ENCODE peak calls at places on chromosomes 6 and 20, in seven cellular contexts. One of them, this sample, is unnamed.

GRCh38 chr6:136983692-136984091 is 61.1 kb downstream of the IL20RA start:
- DNase-seq in CD4-positive, alpha-beta T cell: no peak
- DNase-seq in GM23248: no peak
- DNase-seq in T-helper 2 cell: no peak
- DNase-seq in amniotic epithelial cell: no peak
- DNase-seq in mesenteric fat pad: no peak
- DNase-seq in stimulated activated CD8-positive, alpha-beta memory T cell treated with anti-CD3 and anti-CD28 coated beads, Interleukin-15, amount 100 ng/mL, for 4 hours: no peak
- DNase-seq in this sample: no peak

GRCh38 chr6:6674872-6675271 is 86.4 kb downstream of the LY86 start:
- DNase-seq in CD4-positive, alpha-beta T cell: no peak
- DNase-seq in GM23248: peak
- DNase-seq in T-helper 2 cell: no peak
- DNase-seq in amniotic epithelial cell: no peak
- DNase-seq in mesenteric fat pad: no peak
- DNase-seq in stimulated activated CD8-positive, alpha-beta memory T cell treated with anti-CD3 and anti-CD28 coated beads, Interleukin-15, amount 100 ng/mL, for 4 hours: no peak
- DNase-seq in this sample: no peak

GRCh38 chr20:49310695-49311094 is 32.8 kb upstream of the ZNFX1 start:
- DNase-seq in CD4-positive, alpha-beta T cell: no peak
- DNase-seq in GM23248: peak
- DNase-seq in T-helper 2 cell: no peak
- DNase-seq in amniotic epithelial cell: peak
- DNase-seq in mesenteric fat pad: no peak
- DNase-seq in stimulated activated CD8-positive, alpha-beta memory T cell treated with anti-CD3 and anti-CD28 coated beads, Interleukin-15, amount 100 ng/mL, for 4 hours: no peak
- DNase-seq in this sample: no peak

GRCh38 chr6:109440325-109441068 is at the start of the genes PPIL6 and SMPD2:
- DNase-seq in CD4-positive, alpha-beta T cell: peak
- DNase-seq in GM23248: peak
- DNase-seq in T-helper 2 cell: peak
- DNase-seq in amniotic epithelial cell: peak
- DNase-seq in mesenteric fat pad: peak
- DNase-seq in stimulated activated CD8-positive, alpha-beta memory T cell treated with anti-CD3 and anti-CD28 coated beads, Interleukin-15, amount 100 ng/mL, for 4 hours: peak
- DNase-seq in this sample: peak

GRCh38 chr6:169115632-169116031 is 138.0 kb downstream of the THBS2 start:
- DNase-seq in CD4-positive, alpha-beta T cell: no peak
- DNase-seq in GM23248: no peak
- DNase-seq in T-helper 2 cell: no peak
- DNase-seq in amniotic epithelial cell: peak
- DNase-seq in mesenteric fat pad: no peak
- DNase-seq in stimulated activated CD8-positive, alpha-beta memory T cell treated with anti-CD3 and anti-CD28 coated beads, Interleukin-15, amount 100 ng/mL, for 4 hours: no peak
- DNase-seq in this sample: no peak

GRCh38 chr20:17491488-17491887 is 39.7 kb downstream of the BFSP1 start:
- DNase-seq in CD4-positive, alpha-beta T cell: no peak
- DNase-seq in GM23248: no peak
- DNase-seq in T-helper 2 cell: no peak
- DNase-seq in amniotic epithelial cell: no peak
- DNase-seq in mesenteric fat pad: peak
- DNase-seq in stimulated activated CD8-positive, alpha-beta memory T cell treated with anti-CD3 and anti-CD28 coated beads, Interleukin-15, amount 100 ng/mL, for 4 hours: no peak
- DNase-seq in this sample: no peak

GRCh38 chr6:25899580-25900408 is 25.8 kb upstream of the SLC17A3 start:
- DNase-seq in CD4-positive, alpha-beta T cell: no peak
- DNase-seq in GM23248: peak
- DNase-seq in T-helper 2 cell: no peak
- DNase-seq in amniotic epithelial cell: peak
- DNase-seq in mesenteric fat pad: no peak
- DNase-seq in stimulated activated CD8-positive, alpha-beta memory T cell treated with anti-CD3 and anti-CD28 coated beads, Interleukin-15, amount 100 ng/mL, for 4 hours: no peak
- DNase-seq in this sample: no peak

GRCh38 chr20:3753098-3753497 is 14.5 kb downstream of the ADISSP start:
- DNase-seq in CD4-positive, alpha-beta T cell: peak
- DNase-seq in GM23248: peak
- DNase-seq in T-helper 2 cell: no peak
- DNase-seq in amniotic epithelial cell: peak
- DNase-seq in mesenteric fat pad: no peak
- DNase-seq in stimulated activated CD8-positive, alpha-beta memory T cell treated with anti-CD3 and anti-CD28 coated beads, Interleukin-15, amount 100 ng/mL, for 4 hours: no peak
- DNase-seq in this sample: peak

GRCh38 chr20:32966881-32967781 is 37.1 kb downstream of the SUN5 start:
- DNase-seq in CD4-positive, alpha-beta T cell: peak
- DNase-seq in GM23248: no peak
- DNase-seq in T-helper 2 cell: no peak
- DNase-seq in amniotic epithelial cell: no peak
- DNase-seq in mesenteric fat pad: peak
- DNase-seq in stimulated activated CD8-positive, alpha-beta memory T cell treated with anti-CD3 and anti-CD28 coated beads, Interleukin-15, amount 100 ng/mL, for 4 hours: no peak
- DNase-seq in this sample: peak

GRCh38 chr6:146027586-146028249 is 1.1 kb upstream of the GRM1 start:
- DNase-seq in CD4-positive, alpha-beta T cell: no peak
- DNase-seq in GM23248: peak
- DNase-seq in T-helper 2 cell: no peak
- DNase-seq in amniotic epithelial cell: no peak
- DNase-seq in mesenteric fat pad: no peak
- DNase-seq in stimulated activated CD8-positive, alpha-beta memory T cell treated with anti-CD3 and anti-CD28 coated beads, Interleukin-15, amount 100 ng/mL, for 4 hours: no peak
- DNase-seq in this sample: no peak

GRCh38 chr20:44743916-44744655 is 1.6 kb upstream of the KCNK15 start:
- DNase-seq in CD4-positive, alpha-beta T cell: no peak
- DNase-seq in GM23248: no peak
- DNase-seq in T-helper 2 cell: no peak
- DNase-seq in amniotic epithelial cell: no peak
- DNase-seq in mesenteric fat pad: no peak
- DNase-seq in stimulated activated CD8-positive, alpha-beta memory T cell treated with anti-CD3 and anti-CD28 coated beads, Interleukin-15, amount 100 ng/mL, for 4 hours: no peak
- DNase-seq in this sample: no peak

GRCh38 chr20:59668926-59669325 is 64.6 kb downstream of the PHACTR3 start:
- DNase-seq in CD4-positive, alpha-beta T cell: no peak
- DNase-seq in GM23248: no peak
- DNase-seq in T-helper 2 cell: no peak
- DNase-seq in amniotic epithelial cell: no peak
- DNase-seq in mesenteric fat pad: no peak
- DNase-seq in stimulated activated CD8-positive, alpha-beta memory T cell treated with anti-CD3 and anti-CD28 coated beads, Interleukin-15, amount 100 ng/mL, for 4 hours: no peak
- DNase-seq in this sample: no peak

GRCh38 chr6:41976794-41977484 is 35.3 kb upstream of the CCND3 start:
- DNase-seq in CD4-positive, alpha-beta T cell: no peak
- DNase-seq in GM23248: peak
- DNase-seq in T-helper 2 cell: no peak
- DNase-seq in amniotic epithelial cell: peak
- DNase-seq in mesenteric fat pad: peak
- DNase-seq in stimulated activated CD8-positive, alpha-beta memory T cell treated with anti-CD3 and anti-CD28 coated beads, Interleukin-15, amount 100 ng/mL, for 4 hours: peak
- DNase-seq in this sample: no peak

GRCh38 chr6:113994934-113995342 is 24.0 kb upstream of the HDAC2 start:
- DNase-seq in CD4-positive, alpha-beta T cell: no peak
- DNase-seq in GM23248: peak
- DNase-seq in T-helper 2 cell: no peak
- DNase-seq in amniotic epithelial cell: peak
- DNase-seq in mesenteric fat pad: no peak
- DNase-seq in stimulated activated CD8-positive, alpha-beta memory T cell treated with anti-CD3 and anti-CD28 coated beads, Interleukin-15, amount 100 ng/mL, for 4 hours: no peak
- DNase-seq in this sample: peak

GRCh38 chr20:17226410-17227198 is at the start of gene PCSK2:
- DNase-seq in CD4-positive, alpha-beta T cell: no peak
- DNase-seq in GM23248: peak
- DNase-seq in T-helper 2 cell: no peak
- DNase-seq in amniotic epithelial cell: peak
- DNase-seq in mesenteric fat pad: no peak
- DNase-seq in stimulated activated CD8-positive, alpha-beta memory T cell treated with anti-CD3 and anti-CD28 coated beads, Interleukin-15, amount 100 ng/mL, for 4 hours: no peak
- DNase-seq in this sample: no peak

GRCh38 chr20:37042986-37043972 is 52.5 kb downstream of the RBL1 start:
- DNase-seq in CD4-positive, alpha-beta T cell: no peak
- DNase-seq in GM23248: no peak
- DNase-seq in T-helper 2 cell: no peak
- DNase-seq in amniotic epithelial cell: no peak
- DNase-seq in mesenteric fat pad: peak
- DNase-seq in stimulated activated CD8-positive, alpha-beta memory T cell treated with anti-CD3 and anti-CD28 coated beads, Interleukin-15, amount 100 ng/mL, for 4 hours: peak
- DNase-seq in this sample: no peak

GRCh38 chr6:51626391-51626790 is 461.0 kb downstream of the PKHD1 start:
- DNase-seq in CD4-positive, alpha-beta T cell: no peak
- DNase-seq in GM23248: no peak
- DNase-seq in T-helper 2 cell: no peak
- DNase-seq in amniotic epithelial cell: no peak
- DNase-seq in mesenteric fat pad: no peak
- DNase-seq in stimulated activated CD8-positive, alpha-beta memory T cell treated with anti-CD3 and anti-CD28 coated beads, Interleukin-15, amount 100 ng/mL, for 4 hours: no peak
- DNase-seq in this sample: no peak

GRCh38 chr6:31900917-31901414 is 920 bp downstream of the ZBTB12 start:
- DNase-seq in CD4-positive, alpha-beta T cell: no peak
- DNase-seq in GM23248: peak
- DNase-seq in T-helper 2 cell: no peak
- DNase-seq in amniotic epithelial cell: no peak
- DNase-seq in mesenteric fat pad: no peak
- DNase-seq in stimulated activated CD8-positive, alpha-beta memory T cell treated with anti-CD3 and anti-CD28 coated beads, Interleukin-15, amount 100 ng/mL, for 4 hours: no peak
- DNase-seq in this sample: peak

GRCh38 chr6:154511735-154512097 is 1.2 kb upstream of the CNKSR3 start:
- DNase-seq in CD4-positive, alpha-beta T cell: no peak
- DNase-seq in GM23248: peak
- DNase-seq in T-helper 2 cell: no peak
- DNase-seq in amniotic epithelial cell: no peak
- DNase-seq in mesenteric fat pad: no peak
- DNase-seq in stimulated activated CD8-positive, alpha-beta memory T cell treated with anti-CD3 and anti-CD28 coated beads, Interleukin-15, amount 100 ng/mL, for 4 hours: no peak
- DNase-seq in this sample: no peak

GRCh38 chr6:151443449-151443848 is 8.5 kb downstream of the RMND1 start:
- DNase-seq in CD4-positive, alpha-beta T cell: no peak
- DNase-seq in GM23248: no peak
- DNase-seq in T-helper 2 cell: no peak
- DNase-seq in amniotic epithelial cell: no peak
- DNase-seq in mesenteric fat pad: no peak
- DNase-seq in stimulated activated CD8-positive, alpha-beta memory T cell treated with anti-CD3 and anti-CD28 coated beads, Interleukin-15, amount 100 ng/mL, for 4 hours: no peak
- DNase-seq in this sample: no peak

GRCh38 chr20:419556-420168 is 11.6 kb downstream of the RBCK1 start:
- DNase-seq in CD4-positive, alpha-beta T cell: no peak
- DNase-seq in GM23248: no peak
- DNase-seq in T-helper 2 cell: no peak
- DNase-seq in amniotic epithelial cell: no peak
- DNase-seq in mesenteric fat pad: no peak
- DNase-seq in stimulated activated CD8-positive, alpha-beta memory T cell treated with anti-CD3 and anti-CD28 coated beads, Interleukin-15, amount 100 ng/mL, for 4 hours: no peak
- DNase-seq in this sample: peak

GRCh38 chr6:16698988-16699868 is 62.0 kb downstream of the ATXN1 start:
- DNase-seq in CD4-positive, alpha-beta T cell: no peak
- DNase-seq in GM23248: peak
- DNase-seq in T-helper 2 cell: no peak
- DNase-seq in amniotic epithelial cell: peak
- DNase-seq in mesenteric fat pad: no peak
- DNase-seq in stimulated activated CD8-positive, alpha-beta memory T cell treated with anti-CD3 and anti-CD28 coated beads, Interleukin-15, amount 100 ng/mL, for 4 hours: no peak
- DNase-seq in this sample: no peak

GRCh38 chr6:35907750-35908149 is 13.1 kb downstream of the SRPK1 start:
- DNase-seq in CD4-positive, alpha-beta T cell: no peak
- DNase-seq in GM23248: no peak
- DNase-seq in T-helper 2 cell: no peak
- DNase-seq in amniotic epithelial cell: no peak
- DNase-seq in mesenteric fat pad: no peak
- DNase-seq in stimulated activated CD8-positive, alpha-beta memory T cell treated with anti-CD3 and anti-CD28 coated beads, Interleukin-15, amount 100 ng/mL, for 4 hours: no peak
- DNase-seq in this sample: no peak

GRCh38 chr6:48733581-48733980 is 622.6 kb upstream of the PTCHD4 start:
- DNase-seq in CD4-positive, alpha-beta T cell: no peak
- DNase-seq in GM23248: peak
- DNase-seq in T-helper 2 cell: no peak
- DNase-seq in amniotic epithelial cell: peak
- DNase-seq in mesenteric fat pad: no peak
- DNase-seq in stimulated activated CD8-positive, alpha-beta memory T cell treated with anti-CD3 and anti-CD28 coated beads, Interleukin-15, amount 100 ng/mL, for 4 hours: no peak
- DNase-seq in this sample: no peak

GRCh38 chr6:111975501-111975900 is 78.4 kb upstream of the CCN6 start:
- DNase-seq in CD4-positive, alpha-beta T cell: no peak
- DNase-seq in GM23248: no peak
- DNase-seq in T-helper 2 cell: no peak
- DNase-seq in amniotic epithelial cell: peak
- DNase-seq in mesenteric fat pad: no peak
- DNase-seq in stimulated activated CD8-positive, alpha-beta memory T cell treated with anti-CD3 and anti-CD28 coated beads, Interleukin-15, amount 100 ng/mL, for 4 hours: no peak
- DNase-seq in this sample: no peak

GRCh38 chr6:169865346-169866139 is 114.1 kb downstream of the ERMARD start:
- DNase-seq in CD4-positive, alpha-beta T cell: no peak
- DNase-seq in GM23248: no peak
- DNase-seq in T-helper 2 cell: no peak
- DNase-seq in amniotic epithelial cell: no peak
- DNase-seq in mesenteric fat pad: no peak
- DNase-seq in stimulated activated CD8-positive, alpha-beta memory T cell treated with anti-CD3 and anti-CD28 coated beads, Interleukin-15, amount 100 ng/mL, for 4 hours: no peak
- DNase-seq in this sample: no peak

GRCh38 chr6:165060636-165061190 is 248.7 kb downstream of the C6orf118 start:
- DNase-seq in CD4-positive, alpha-beta T cell: no peak
- DNase-seq in GM23248: peak
- DNase-seq in T-helper 2 cell: no peak
- DNase-seq in amniotic epithelial cell: no peak
- DNase-seq in mesenteric fat pad: no peak
- DNase-seq in stimulated activated CD8-positive, alpha-beta memory T cell treated with anti-CD3 and anti-CD28 coated beads, Interleukin-15, amount 100 ng/mL, for 4 hours: no peak
- DNase-seq in this sample: no peak

GRCh38 chr6:167581637-167582036 is 245.1 kb upstream of the AFDN start:
- DNase-seq in CD4-positive, alpha-beta T cell: no peak
- DNase-seq in GM23248: no peak
- DNase-seq in T-helper 2 cell: no peak
- DNase-seq in amniotic epithelial cell: no peak
- DNase-seq in mesenteric fat pad: no peak
- DNase-seq in stimulated activated CD8-positive, alpha-beta memory T cell treated with anti-CD3 and anti-CD28 coated beads, Interleukin-15, amount 100 ng/mL, for 4 hours: no peak
- DNase-seq in this sample: peak

GRCh38 chr6:166910601-166911000 is 45.7 kb downstream of the RNASET2 start:
- DNase-seq in CD4-positive, alpha-beta T cell: no peak
- DNase-seq in GM23248: peak
- DNase-seq in T-helper 2 cell: no peak
- DNase-seq in amniotic epithelial cell: no peak
- DNase-seq in mesenteric fat pad: no peak
- DNase-seq in stimulated activated CD8-positive, alpha-beta memory T cell treated with anti-CD3 and anti-CD28 coated beads, Interleukin-15, amount 100 ng/mL, for 4 hours: no peak
- DNase-seq in this sample: no peak

GRCh38 chr6:44715925-44716324 is 328.4 kb downstream of the CDC5L start:
- DNase-seq in CD4-positive, alpha-beta T cell: no peak
- DNase-seq in GM23248: no peak
- DNase-seq in T-helper 2 cell: no peak
- DNase-seq in amniotic epithelial cell: no peak
- DNase-seq in mesenteric fat pad: no peak
- DNase-seq in stimulated activated CD8-positive, alpha-beta memory T cell treated with anti-CD3 and anti-CD28 coated beads, Interleukin-15, amount 100 ng/mL, for 4 hours: no peak
- DNase-seq in this sample: no peak

GRCh38 chr6:34064675-34065074 is 81.2 kb downstream of the GRM4 start:
- DNase-seq in CD4-positive, alpha-beta T cell: no peak
- DNase-seq in GM23248: no peak
- DNase-seq in T-helper 2 cell: no peak
- DNase-seq in amniotic epithelial cell: no peak
- DNase-seq in mesenteric fat pad: no peak
- DNase-seq in stimulated activated CD8-positive, alpha-beta memory T cell treated with anti-CD3 and anti-CD28 coated beads, Interleukin-15, amount 100 ng/mL, for 4 hours: no peak
- DNase-seq in this sample: no peak

GRCh38 chr6:36147294-36147693 is 17.0 kb downstream of the MAPK13 start:
- DNase-seq in CD4-positive, alpha-beta T cell: no peak
- DNase-seq in GM23248: no peak
- DNase-seq in T-helper 2 cell: no peak
- DNase-seq in amniotic epithelial cell: no peak
- DNase-seq in mesenteric fat pad: no peak
- DNase-seq in stimulated activated CD8-positive, alpha-beta memory T cell treated with anti-CD3 and anti-CD28 coated beads, Interleukin-15, amount 100 ng/mL, for 4 hours: no peak
- DNase-seq in this sample: no peak

This sample was measured in colonic mucosa.